ENCODE peak calls at places on chromosomes 3 and 15, in six cellular contexts. One of them, this sample, is unnamed.

GRCh38 chr3:184582583-184582982 is 21.0 kb downstream of the EPHB3 start:
- DNase-seq in spleen: no peak
- DNase-seq in ovary: peak; percentile 64
- DNase-seq in adrenal gland: peak; percentile 82
- DNase-seq in heart left ventricle: no peak
- DNase-seq in breast epithelium: no peak
- DNase-seq in this sample: peak; percentile 32

GRCh38 chr3:23826382-23827061 is 20.8 kb downstream of the UBE2E1 start:
- DNase-seq in spleen: no peak
- DNase-seq in ovary: no peak
- DNase-seq in adrenal gland: peak; percentile 91
- DNase-seq in heart left ventricle: no peak
- DNase-seq in breast epithelium: no peak
- DNase-seq in this sample: no peak

GRCh38 chr15:65305776-65306175 is 1.3 kb downstream of the RNU5B-1 start:
- DNase-seq in spleen: peak; percentile 41
- DNase-seq in ovary: no peak
- DNase-seq in adrenal gland: no peak
- DNase-seq in heart left ventricle: no peak
- DNase-seq in breast epithelium: no peak
- DNase-seq in this sample: no peak

GRCh38 chr3:46378426-46378942 is 7.7 kb downstream of the CCR5 start:
- DNase-seq in spleen: peak; percentile 91
- DNase-seq in ovary: peak; percentile 36
- DNase-seq in adrenal gland: peak; percentile 78
- DNase-seq in heart left ventricle: peak; percentile 79
- DNase-seq in breast epithelium: no peak
- DNase-seq in this sample: peak; percentile 43

GRCh38 chr3:70352215-70352614 is 39.8 kb upstream of the MDFIC2 start:
- DNase-seq in spleen: no peak
- DNase-seq in ovary: no peak
- DNase-seq in adrenal gland: no peak
- DNase-seq in heart left ventricle: no peak
- DNase-seq in breast epithelium: no peak
- DNase-seq in this sample: no peak

GRCh38 chr3:108554913-108555571 is 34.2 kb downstream of the CIP2A start:
- DNase-seq in spleen: no peak
- DNase-seq in ovary: no peak
- DNase-seq in adrenal gland: no peak
- DNase-seq in heart left ventricle: no peak
- DNase-seq in breast epithelium: no peak
- DNase-seq in this sample: no peak

GRCh38 chr15:52334491-52335160 is 39.0 kb upstream of the MYO5C start:
- DNase-seq in spleen: no peak
- DNase-seq in ovary: no peak
- DNase-seq in adrenal gland: no peak
- DNase-seq in heart left ventricle: no peak
- DNase-seq in breast epithelium: no peak
- DNase-seq in this sample: no peak

GRCh38 chr15:39963806-39964205 is 29.9 kb downstream of the EIF2AK4 start:
- DNase-seq in spleen: no peak
- DNase-seq in ovary: no peak
- DNase-seq in adrenal gland: no peak
- DNase-seq in heart left ventricle: no peak
- DNase-seq in breast epithelium: no peak
- DNase-seq in this sample: no peak

GRCh38 chr15:50275091-50275490 is 9.6 kb upstream of the HDC start:
- DNase-seq in spleen: no peak
- DNase-seq in ovary: no peak
- DNase-seq in adrenal gland: no peak
- DNase-seq in heart left ventricle: no peak
- DNase-seq in breast epithelium: no peak
- DNase-seq in this sample: no peak

GRCh38 chr3:101676219-101676764 is 640 bp downstream of the ZBTB11 start:
- DNase-seq in spleen: peak; percentile 100
- DNase-seq in ovary: peak; percentile 95
- DNase-seq in adrenal gland: peak; percentile 96
- DNase-seq in heart left ventricle: peak; percentile 98
- DNase-seq in breast epithelium: peak; percentile 89
- DNase-seq in this sample: peak; percentile 90

GRCh38 chr3:169091196-169091595 is 572.3 kb downstream of the MECOM start:
- DNase-seq in spleen: no peak
- DNase-seq in ovary: no peak
- DNase-seq in adrenal gland: no peak
- DNase-seq in heart left ventricle: no peak
- DNase-seq in breast epithelium: no peak
- DNase-seq in this sample: no peak

GRCh38 chr3:48919215-48920138 is 835 bp downstream of the ARIH2 start:
- DNase-seq in spleen: peak; percentile 90
- DNase-seq in ovary: no peak
- DNase-seq in adrenal gland: peak; percentile 62
- DNase-seq in heart left ventricle: peak; percentile 77
- DNase-seq in breast epithelium: no peak
- DNase-seq in this sample: no peak

GRCh38 chr3:53167418-53168174 is 6.6 kb downstream of the PRKCD start:
- DNase-seq in spleen: no peak
- DNase-seq in ovary: no peak
- DNase-seq in adrenal gland: no peak
- DNase-seq in heart left ventricle: no peak
- DNase-seq in breast epithelium: no peak
- DNase-seq in this sample: no peak

GRCh38 chr3:187039100-187039722 is 100.1 kb downstream of the RPL39L start:
- DNase-seq in spleen: no peak
- DNase-seq in ovary: no peak
- DNase-seq in adrenal gland: no peak
- DNase-seq in heart left ventricle: no peak
- DNase-seq in breast epithelium: no peak
- DNase-seq in this sample: no peak

GRCh38 chr3:64530434-64531049 is 157.3 kb downstream of the ADAMTS9 start:
- DNase-seq in spleen: no peak
- DNase-seq in ovary: peak; percentile 88
- DNase-seq in adrenal gland: peak; percentile 90
- DNase-seq in heart left ventricle: no peak
- DNase-seq in breast epithelium: peak; percentile 57
- DNase-seq in this sample: peak; percentile 28

GRCh38 chr15:70748281-70748747 is 15.0 kb downstream of the UACA start:
- DNase-seq in spleen: no peak
- DNase-seq in ovary: no peak
- DNase-seq in adrenal gland: peak; percentile 85
- DNase-seq in heart left ventricle: no peak
- DNase-seq in breast epithelium: no peak
- DNase-seq in this sample: peak; percentile 84

GRCh38 chr15:63379492-63380150 is 2.0 kb downstream of the CA12 start:
- DNase-seq in spleen: peak; percentile 32
- DNase-seq in ovary: no peak
- DNase-seq in adrenal gland: no peak
- DNase-seq in heart left ventricle: no peak
- DNase-seq in breast epithelium: no peak
- DNase-seq in this sample: no peak

GRCh38 chr3:11145888-11146287 is 8.4 kb upstream of the HRH1 start:
- DNase-seq in spleen: no peak
- DNase-seq in ovary: no peak
- DNase-seq in adrenal gland: no peak
- DNase-seq in heart left ventricle: no peak
- DNase-seq in breast epithelium: no peak
- DNase-seq in this sample: no peak

GRCh38 chr15:34055868-34056595 is 17.0 kb upstream of the AVEN start:
- DNase-seq in spleen: no peak
- DNase-seq in ovary: no peak
- DNase-seq in adrenal gland: no peak
- DNase-seq in heart left ventricle: no peak
- DNase-seq in breast epithelium: no peak
- DNase-seq in this sample: no peak

GRCh38 chr15:51069983-51070382 is 24.7 kb downstream of the TNFAIP8L3 start:
- DNase-seq in spleen: no peak
- DNase-seq in ovary: no peak
- DNase-seq in adrenal gland: no peak
- DNase-seq in heart left ventricle: no peak
- DNase-seq in breast epithelium: no peak
- DNase-seq in this sample: no peak

GRCh38 chr3:181660337-181660736 is 51.4 kb upstream of the SOX2 start:
- DNase-seq in spleen: no peak
- DNase-seq in ovary: no peak
- DNase-seq in adrenal gland: no peak
- DNase-seq in heart left ventricle: no peak
- DNase-seq in breast epithelium: no peak
- DNase-seq in this sample: no peak

GRCh38 chr3:173932624-173933023 is 535.1 kb downstream of the NLGN1 start:
- DNase-seq in spleen: no peak
- DNase-seq in ovary: no peak
- DNase-seq in adrenal gland: no peak
- DNase-seq in heart left ventricle: no peak
- DNase-seq in breast epithelium: no peak
- DNase-seq in this sample: no peak

GRCh38 chr3:16884748-16885587 is at the start of gene PLCL2:
- DNase-seq in spleen: peak; percentile 93
- DNase-seq in ovary: peak; percentile 52
- DNase-seq in adrenal gland: peak; percentile 73
- DNase-seq in heart left ventricle: peak; percentile 84
- DNase-seq in breast epithelium: no peak
- DNase-seq in this sample: no peak

GRCh38 chr3:153026026-153026425 is 136.0 kb upstream of the RAP2B start:
- DNase-seq in spleen: no peak
- DNase-seq in ovary: no peak
- DNase-seq in adrenal gland: no peak
- DNase-seq in heart left ventricle: no peak
- DNase-seq in breast epithelium: no peak
- DNase-seq in this sample: no peak

GRCh38 chr3:146832815-146833458 is 227.8 kb upstream of the PLSCR5 start:
- DNase-seq in spleen: no peak
- DNase-seq in ovary: no peak
- DNase-seq in adrenal gland: no peak
- DNase-seq in heart left ventricle: no peak
- DNase-seq in breast epithelium: no peak
- DNase-seq in this sample: no peak

GRCh38 chr3:78204977-78205376 is 1165.1 kb downstream of the ROBO2 start:
- DNase-seq in spleen: no peak
- DNase-seq in ovary: no peak
- DNase-seq in adrenal gland: no peak
- DNase-seq in heart left ventricle: no peak
- DNase-seq in breast epithelium: no peak
- DNase-seq in this sample: no peak

GRCh38 chr3:110741891-110742290 is 329.7 kb upstream of the NECTIN3 start:
- DNase-seq in spleen: no peak
- DNase-seq in ovary: no peak
- DNase-seq in adrenal gland: no peak
- DNase-seq in heart left ventricle: no peak
- DNase-seq in breast epithelium: no peak
- DNase-seq in this sample: no peak
- H3K4me1 ChIP-seq in spleen: no peaks in the 10 kb centered on the region
- H3K4me1 ChIP-seq in ovary: no peaks in the 10 kb centered on the region
- H3K4me1 ChIP-seq in adrenal gland: no peaks in the 10 kb centered on the region
- H3K4me1 ChIP-seq in heart left ventricle: no peaks in the 10 kb centered on the region
- H3K4me1 ChIP-seq in breast epithelium: no peaks in the 10 kb centered on the region
- H3K4me1 ChIP-seq in this sample: no peaks in the 10 kb centered on the region

GRCh38 chr3:171644681-171645080 is 165.6 kb downstream of the PLD1 start:
- DNase-seq in spleen: no peak
- DNase-seq in ovary: no peak
- DNase-seq in adrenal gland: no peak
- DNase-seq in heart left ventricle: no peak
- DNase-seq in breast epithelium: no peak
- DNase-seq in this sample: no peak
- TF ChIP-seq POLR2A in spleen: no peak
- TF ChIP-seq POLR2A in ovary: no peak
- TF ChIP-seq POLR2A in adrenal gland: no peak
- TF ChIP-seq POLR2A in heart left ventricle: no peak
- TF ChIP-seq POLR2A in breast epithelium: no peak
- TF ChIP-seq POLR2A in this sample: no peak

DNA sequence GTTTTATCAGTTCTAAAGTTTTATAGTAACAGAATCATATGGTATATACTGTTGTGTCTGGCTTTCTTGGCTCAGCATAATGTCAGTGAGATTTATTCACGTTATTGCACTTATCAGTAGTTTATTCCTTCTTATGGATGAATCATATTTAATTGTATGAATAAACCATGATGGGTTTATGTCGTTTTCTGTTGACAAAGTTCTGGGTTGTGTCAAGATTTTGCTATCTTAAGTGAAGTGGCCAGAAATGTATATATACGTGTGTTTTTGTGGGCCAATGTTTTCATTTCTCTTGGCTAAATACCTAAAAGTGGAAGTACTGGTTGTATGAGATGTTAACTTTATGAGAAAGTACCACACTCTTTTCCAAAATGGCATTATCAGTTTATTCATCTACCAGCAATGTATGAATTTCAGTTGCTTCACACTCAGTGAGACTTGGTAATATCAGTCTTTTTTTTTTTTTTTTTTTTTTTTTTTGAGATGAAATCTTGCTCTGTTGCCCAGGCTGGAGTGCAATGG is 112.4 kb upstream of the DCBLD2 start:
- DNase-seq in spleen: no peak
- DNase-seq in ovary: no peak
- DNase-seq in adrenal gland: no peak
- DNase-seq in heart left ventricle: no peak
- DNase-seq in breast epithelium: no peak
- DNase-seq in this sample: no peak
- H3K4me1 ChIP-seq in spleen: no peaks in the 10 kb centered on the region
- H3K4me1 ChIP-seq in ovary: no peaks in the 10 kb centered on the region
- H3K4me1 ChIP-seq in adrenal gland: no peaks in the 10 kb centered on the region
- H3K4me1 ChIP-seq in heart left ventricle: no peaks in the 10 kb centered on the region
- H3K4me1 ChIP-seq in breast epithelium: no peaks in the 10 kb centered on the region
- H3K4me1 ChIP-seq in this sample: no peaks in the 10 kb centered on the region

GRCh38 chr15:90866800-90867199 is 1.6 kb upstream of the FURIN start:
- DNase-seq in spleen: no peak
- DNase-seq in ovary: no peak
- DNase-seq in adrenal gland: no peak
- DNase-seq in heart left ventricle: no peak
- DNase-seq in breast epithelium: no peak
- DNase-seq in this sample: no peak

GRCh38 chr15:90869601-90870353 is 1.4 kb downstream of the FURIN start:
- DNase-seq in spleen: peak; percentile 84
- DNase-seq in ovary: peak; percentile 46
- DNase-seq in adrenal gland: peak; percentile 86
- DNase-seq in heart left ventricle: peak; percentile 89
- DNase-seq in breast epithelium: no peak
- DNase-seq in this sample: peak; percentile 66

GRCh38 chr15:90869140-90869541 is 753 bp downstream of the FURIN start:
- DNase-seq in spleen: no peak
- DNase-seq in ovary: no peak
- DNase-seq in adrenal gland: no peak
- DNase-seq in heart left ventricle: no peak
- DNase-seq in breast epithelium: no peak
- DNase-seq in this sample: no peak

GRCh38 chr15:90866161-90866715 is 2.1 kb upstream of the FURIN start:
- DNase-seq in spleen: no peak
- DNase-seq in ovary: no peak
- DNase-seq in adrenal gland: no peak
- DNase-seq in heart left ventricle: no peak
- DNase-seq in breast epithelium: no peak
- DNase-seq in this sample: no peak

DNA sequence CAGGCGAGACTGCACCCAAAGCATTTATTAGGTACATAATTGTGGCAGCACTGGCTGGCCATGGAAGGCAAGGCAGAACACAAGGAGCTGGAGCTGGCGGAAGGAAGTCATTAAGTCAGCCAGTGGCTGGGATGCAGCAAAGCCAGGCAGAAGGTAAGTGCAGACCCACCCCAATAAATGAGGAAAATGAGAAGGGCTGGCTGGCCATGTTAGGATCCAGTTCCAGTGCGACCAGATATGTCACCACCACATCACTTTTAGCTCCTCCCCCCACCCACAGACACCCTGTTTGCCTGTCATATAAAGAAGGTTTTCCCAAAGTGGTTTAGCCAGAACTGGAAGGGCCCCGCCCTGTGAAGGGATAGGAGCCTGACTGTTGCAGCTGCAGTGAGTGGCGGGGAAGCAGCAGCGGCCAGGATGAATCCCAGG is at the start of gene FURIN:
- DNase-seq in spleen: no peak
- DNase-seq in ovary: no peak
- DNase-seq in adrenal gland: no peak
- DNase-seq in heart left ventricle: no peak
- DNase-seq in breast epithelium: no peak
- DNase-seq in this sample: no peak
- TF ChIP-seq POLR2A in spleen: no peak
- TF ChIP-seq POLR2A in ovary: no peak
- TF ChIP-seq POLR2A in adrenal gland: no peak
- TF ChIP-seq POLR2A in heart left ventricle: no peak
- TF ChIP-seq POLR2A in breast epithelium: no peak
- TF ChIP-seq POLR2A in this sample: no peak

This sample was measured in gastrocnemius medialis.